ENCODE peak calls at places on chromosomes 11 and 22, in six cellular contexts. One of them, this sample, is unnamed.

GRCh38 chr11:57072640-57073039 is 83.9 kb downstream of the OR5AK2 start:
- DNase-seq in neuronal stem cell: no peak
- DNase-seq in adipocyte: peak; percentile 95
- DNase-seq in astrocyte: peak; percentile 98
- DNase-seq in PC-3: peak; percentile 97
- DNase-seq in NT2/D1: no peak
- DNase-seq in this sample: no peak

GRCh38 chr22:36197601-36198146 is 3.9 kb downstream of the APOL4 start:
- DNase-seq in neuronal stem cell: peak; percentile 30
- DNase-seq in adipocyte: no peak
- DNase-seq in astrocyte: no peak
- DNase-seq in PC-3: no peak
- DNase-seq in NT2/D1: no peak
- DNase-seq in this sample: peak; percentile 83

GRCh38 chr11:75949023-75949672 is 134.1 kb downstream of the UVRAG start:
- DNase-seq in neuronal stem cell: no peak
- DNase-seq in adipocyte: peak; percentile 46
- DNase-seq in astrocyte: no peak
- DNase-seq in PC-3: no peak
- DNase-seq in NT2/D1: no peak
- DNase-seq in this sample: no peak

GRCh38 chr22:30208631-30209603 is 37.6 kb downstream of the LIF start:
- DNase-seq in neuronal stem cell: no peak
- DNase-seq in adipocyte: peak; percentile 88
- DNase-seq in astrocyte: peak; percentile 94
- DNase-seq in PC-3: peak; percentile 88
- DNase-seq in NT2/D1: no peak
- DNase-seq in this sample: no peak

GRCh38 chr22:50280708-50281383 is 10.7 kb upstream of the MAPK11 start:
- DNase-seq in neuronal stem cell: no peak
- DNase-seq in adipocyte: no peak
- DNase-seq in astrocyte: no peak
- DNase-seq in PC-3: no peak
- DNase-seq in NT2/D1: no peak
- DNase-seq in this sample: no peak

GRCh38 chr11:2778630-2779498 is 79.1 kb upstream of the KCNQ1OT1 start:
- DNase-seq in neuronal stem cell: no peak
- DNase-seq in adipocyte: peak; percentile 76
- DNase-seq in astrocyte: peak; percentile 65
- DNase-seq in PC-3: peak; percentile 33
- DNase-seq in NT2/D1: no peak
- DNase-seq in this sample: no peak

GRCh38 chr22:32206774-32207758 is 2.2 kb upstream of the RFPL2 start:
- DNase-seq in neuronal stem cell: no peak
- DNase-seq in adipocyte: peak; percentile 11
- DNase-seq in astrocyte: no peak
- DNase-seq in PC-3: peak; percentile 48
- DNase-seq in NT2/D1: no peak
- DNase-seq in this sample: peak; percentile 17

GRCh38 chr11:34512810-34513673 is 552 bp downstream of the ELF5 start:
- DNase-seq in neuronal stem cell: peak; percentile 48
- DNase-seq in adipocyte: peak; percentile 63
- DNase-seq in astrocyte: peak; percentile 18
- DNase-seq in PC-3: peak; percentile 70
- DNase-seq in NT2/D1: peak; percentile 47
- DNase-seq in this sample: peak; percentile 56

GRCh38 chr11:36066891-36067290 is 123.0 kb downstream of the LDLRAD3 start:
- DNase-seq in neuronal stem cell: no peak
- DNase-seq in adipocyte: no peak
- DNase-seq in astrocyte: no peak
- DNase-seq in PC-3: no peak
- DNase-seq in NT2/D1: no peak
- DNase-seq in this sample: no peak

GRCh38 chr22:19851291-19852176 is 3.1 kb downstream of the GNB1L start:
- DNase-seq in neuronal stem cell: no peak
- DNase-seq in adipocyte: no peak
- DNase-seq in astrocyte: no peak
- DNase-seq in PC-3: no peak
- DNase-seq in NT2/D1: no peak
- DNase-seq in this sample: no peak

GRCh38 chr11:67606150-67606476 is 623 bp upstream of the NDUFV1 start:
- DNase-seq in neuronal stem cell: no peak
- DNase-seq in adipocyte: peak; percentile 29
- DNase-seq in astrocyte: peak; percentile 16
- DNase-seq in PC-3: no peak
- DNase-seq in NT2/D1: no peak
- DNase-seq in this sample: no peak

DNA sequence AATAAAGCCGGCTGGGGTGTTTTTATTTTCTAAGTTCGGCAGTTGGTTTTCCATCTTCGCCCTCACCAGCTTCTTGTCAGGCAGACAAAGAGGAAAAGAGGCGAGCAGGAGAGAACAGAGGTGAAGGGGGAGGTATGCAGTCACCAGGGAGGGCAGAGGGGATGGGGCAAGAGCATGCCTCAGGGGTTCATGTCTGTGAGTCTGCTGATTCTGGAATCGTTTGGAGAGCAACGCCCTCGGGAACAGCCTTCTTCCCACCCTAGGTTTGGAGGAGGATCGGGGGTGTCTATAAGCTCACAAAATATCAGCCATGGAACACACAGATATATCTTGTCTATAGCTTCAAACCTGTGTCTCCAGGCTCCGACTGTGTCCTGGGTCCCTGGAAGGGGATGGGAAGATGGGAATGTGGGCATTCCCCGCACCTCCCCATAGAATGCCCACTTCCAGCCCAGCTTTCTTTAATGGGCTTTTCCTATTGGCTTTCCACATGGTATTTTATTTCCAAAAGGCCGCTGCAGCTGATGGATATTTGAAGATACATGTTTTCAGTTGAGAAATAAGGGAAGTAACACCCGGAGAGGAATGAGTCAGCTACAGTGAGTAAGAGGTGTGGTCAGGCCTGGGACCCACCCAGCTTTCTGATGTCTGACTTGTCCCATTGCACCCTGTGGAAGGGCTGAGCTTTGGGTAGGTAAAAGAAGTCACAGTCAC is 476.7 kb downstream of the MIAT start:
- DNase-seq in neuronal stem cell: no peak
- DNase-seq in adipocyte: peak; percentile 79
- DNase-seq in astrocyte: peak; percentile 95
- DNase-seq in PC-3: peak; percentile 43
- DNase-seq in NT2/D1: no peak
- DNase-seq in this sample: no peak
- H3K9ac ChIP-seq in neuronal stem cell: no peak overlapping the region
- H3K9ac ChIP-seq in adipocyte: peak overlapping the region; percentile 7
- H3K9ac ChIP-seq in astrocyte: peak overlapping the region; percentile 78
- H3K9ac ChIP-seq in PC-3: no peak overlapping the region
- H3K9ac ChIP-seq in NT2/D1: no peak overlapping the region
- H3K9ac ChIP-seq in this sample: no peak overlapping the region

GRCh38 chr11:44726278-44727113 is at the start of gene TSPAN18:
- DNase-seq in neuronal stem cell: peak; percentile 72
- DNase-seq in adipocyte: peak; percentile 29
- DNase-seq in astrocyte: no peak
- DNase-seq in PC-3: no peak
- DNase-seq in NT2/D1: peak; percentile 90
- DNase-seq in this sample: no peak
- H3K4me3 ChIP-seq in neuronal stem cell: peak within 1 kb of the TSS; percentile 93
- H3K4me3 ChIP-seq in adipocyte: peak within 1 kb of the TSS; percentile 60
- H3K4me3 ChIP-seq in astrocyte: peak within 1 kb of the TSS; percentile 55
- H3K4me3 ChIP-seq in PC-3: peak within 1 kb of the TSS; percentile 55
- H3K4me3 ChIP-seq in NT2/D1: peak within 1 kb of the TSS; percentile 80
- H3K4me3 ChIP-seq in this sample: no peak within 1 kb of the TSS

DNA sequence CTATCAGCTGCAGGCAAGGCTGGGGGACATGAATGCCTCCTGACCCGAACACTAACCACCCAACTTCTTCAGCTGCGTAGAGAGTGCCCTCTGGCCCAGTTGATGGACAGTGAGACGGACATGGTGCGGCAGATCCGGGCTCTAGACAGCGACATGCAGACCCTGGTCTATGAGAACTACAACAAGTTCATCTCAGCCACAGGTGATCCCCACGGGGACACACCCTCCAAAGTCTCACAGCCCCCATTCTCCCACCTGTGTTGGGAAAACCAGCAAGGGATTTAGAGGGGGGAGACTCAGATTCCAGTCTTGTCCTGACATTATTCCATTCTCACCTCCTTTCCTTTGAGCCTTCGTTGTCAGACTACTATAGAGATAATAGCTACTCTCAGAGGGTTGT is 912 bp downstream of the VPS51 start:
- DNase-seq in neuronal stem cell: no peak
- DNase-seq in adipocyte: no peak
- DNase-seq in astrocyte: no peak
- DNase-seq in PC-3: no peak
- DNase-seq in NT2/D1: no peak
- DNase-seq in this sample: no peak
- H3K9ac ChIP-seq in neuronal stem cell: peak overlapping the region; percentile 78
- H3K9ac ChIP-seq in adipocyte: peak overlapping the region; percentile 37
- H3K9ac ChIP-seq in astrocyte: peak overlapping the region; percentile 89
- H3K9ac ChIP-seq in PC-3: peak overlapping the region; percentile 88
- H3K9ac ChIP-seq in NT2/D1: peak overlapping the region; percentile 71
- H3K9ac ChIP-seq in this sample: peak overlapping the region; percentile 65

GRCh38 chr11:121766138-121766537 is 313.4 kb upstream of the SORL1-AS1 start:
- DNase-seq in neuronal stem cell: no peak
- DNase-seq in adipocyte: no peak
- DNase-seq in astrocyte: no peak
- DNase-seq in PC-3: no peak
- DNase-seq in NT2/D1: no peak
- DNase-seq in this sample: no peak

GRCh38 chr11:121769191-121769590 is 316.4 kb upstream of the SORL1-AS1 start:
- DNase-seq in neuronal stem cell: no peak
- DNase-seq in adipocyte: no peak
- DNase-seq in astrocyte: no peak
- DNase-seq in PC-3: no peak
- DNase-seq in NT2/D1: no peak
- DNase-seq in this sample: no peak

GRCh38 chr11:121763526-121763925 is 310.8 kb upstream of the SORL1-AS1 start:
- DNase-seq in neuronal stem cell: no peak
- DNase-seq in adipocyte: no peak
- DNase-seq in astrocyte: no peak
- DNase-seq in PC-3: no peak
- DNase-seq in NT2/D1: no peak
- DNase-seq in this sample: no peak

GRCh38 chr11:121770933-121771332 is 318.2 kb upstream of the SORL1-AS1 start:
- DNase-seq in neuronal stem cell: no peak
- DNase-seq in adipocyte: no peak
- DNase-seq in astrocyte: no peak
- DNase-seq in PC-3: no peak
- DNase-seq in NT2/D1: no peak
- DNase-seq in this sample: no peak

DNA sequence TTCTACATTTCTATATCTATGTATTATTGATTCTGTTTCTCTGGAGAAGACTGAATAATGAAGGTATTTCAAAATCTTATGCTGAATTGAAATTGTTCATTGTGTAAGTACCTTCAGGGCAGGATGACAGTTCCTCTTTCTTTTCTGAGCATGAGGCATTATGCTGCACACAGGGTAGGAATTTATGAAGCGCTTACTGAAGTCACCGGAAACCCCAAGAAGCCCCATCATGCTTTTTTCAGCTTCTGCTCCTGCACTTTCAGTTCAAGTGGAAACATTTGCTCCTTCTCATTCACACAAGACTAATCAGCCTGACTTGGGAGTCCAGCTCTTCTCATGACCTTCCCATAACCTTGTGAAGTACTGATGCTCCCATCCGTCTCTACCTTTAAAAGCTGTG is 314.7 kb upstream of the SORL1-AS1 start:
- DNase-seq in neuronal stem cell: no peak
- DNase-seq in adipocyte: peak; percentile 39
- DNase-seq in astrocyte: no peak
- DNase-seq in PC-3: no peak
- DNase-seq in NT2/D1: no peak
- DNase-seq in this sample: no peak
- H3K4me3 ChIP-seq in neuronal stem cell: no peak overlapping the region
- H3K4me3 ChIP-seq in adipocyte: no peak overlapping the region
- H3K4me3 ChIP-seq in astrocyte: no peak overlapping the region
- H3K4me3 ChIP-seq in PC-3: no peak overlapping the region
- H3K4me3 ChIP-seq in NT2/D1: no peak overlapping the region
- H3K4me3 ChIP-seq in this sample: no peak overlapping the region

DNA sequence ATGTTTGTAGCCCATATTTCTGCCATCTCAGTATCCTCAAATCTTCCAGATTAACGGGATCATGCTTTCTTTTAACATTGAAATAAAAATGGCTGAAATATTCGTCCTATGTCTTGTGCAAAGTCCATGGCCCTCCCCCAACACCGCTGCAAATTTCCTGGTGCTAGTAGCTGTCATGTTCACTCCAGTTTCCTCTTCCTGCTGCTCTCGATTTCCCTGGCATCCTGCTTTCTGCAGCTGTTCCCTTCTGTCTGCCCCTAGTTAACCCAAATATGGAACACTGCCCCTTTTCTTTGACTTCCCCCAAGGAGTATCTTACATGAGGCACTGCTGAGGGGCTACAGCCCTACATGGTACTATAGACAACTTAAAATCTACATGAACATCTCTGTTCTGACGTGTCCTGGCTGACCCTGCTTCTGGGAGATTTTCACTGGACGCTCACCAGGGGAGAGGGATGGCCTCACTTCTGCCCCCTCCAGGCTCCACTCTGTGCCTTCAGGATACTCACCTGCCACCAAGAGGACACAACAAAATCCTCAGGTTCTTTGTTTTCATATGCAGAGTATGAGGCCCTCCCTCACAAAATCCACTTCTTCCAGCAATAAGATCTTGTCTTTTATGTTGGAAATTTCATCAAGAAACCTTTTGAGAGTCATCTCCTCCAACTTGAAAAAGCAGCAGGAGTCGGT is 29.4 kb upstream of the SCUBE2 start:
- DNase-seq in neuronal stem cell: peak; percentile 41
- DNase-seq in adipocyte: no peak
- DNase-seq in astrocyte: no peak
- DNase-seq in PC-3: peak; percentile 16
- DNase-seq in NT2/D1: peak; percentile 36
- DNase-seq in this sample: no peak
- H3K9ac ChIP-seq in neuronal stem cell: no peak overlapping the region
- H3K9ac ChIP-seq in adipocyte: no peak overlapping the region
- H3K9ac ChIP-seq in astrocyte: no peak overlapping the region
- H3K9ac ChIP-seq in PC-3: no peak overlapping the region
- H3K9ac ChIP-seq in NT2/D1: peak overlapping the region; percentile 28
- H3K9ac ChIP-seq in this sample: no peak overlapping the region